ENCODE peak calls at places on chromosome 9, in eight cellular contexts. V is ELR; G is T-helper 22 cell; Q is vagina; L is SK-N-SH; P is activated CD4-positive, CD25-positive, alpha-beta regulatory T cell; O is hypothalamus; Y is type B pancreatic cell. R is an unnamed sample.

GRCh38 chr9:112925058-112925641 is 34.5 kb upstream of the SLC46A2 start:
- DNase-seq in Q (no peak), O (no peak), P (no peak), L (peak), V (peak), G (no peak), Y (no peak), R (no peak)

GRCh38 chr9:114655689-114656088 is 1.9 kb downstream of the TEX53 start:
- DNase-seq in Y (peak), V (peak), Q (peak), P (no peak), G (no peak), O (no peak), L (no peak), R (no peak)

GRCh38 chr9:123954518-123954917 is 24.6 kb upstream of the DENND1A start:
- DNase-seq in V (no peak), L (no peak), Y (no peak), G (no peak), Q (no peak), P (no peak), O (no peak), R (no peak)

GRCh38 chr9:107942870-107943269 is 453.3 kb upstream of the KLF4 start:
- DNase-seq in L (no peak), Q (no peak), P (no peak), Y (no peak), O (no peak), G (no peak), V (peak), R (no peak)

GRCh38 chr9:112548836-112549235 is 62.2 kb downstream of the KIAA1958 start:
- DNase-seq in P (no peak), Q (no peak), L (no peak), O (no peak), Y (no peak), V (peak), G (no peak), R (no peak)

GRCh38 chr9:77956555-77956954 is 75.1 kb downstream of the GNAQ start:
- DNase-seq in G (no peak), Q (no peak), O (no peak), V (no peak), P (no peak), L (no peak), Y (no peak), R (no peak)

GRCh38 chr9:81490605-81491331 is 198.6 kb downstream of the TLE1 start:
- DNase-seq in V (peak), O (no peak), G (no peak), Q (no peak), Y (no peak), L (no peak), P (no peak), R (no peak)

GRCh38 chr9:76912631-76913275 is 6.8 kb upstream of the PRUNE2 start:
- DNase-seq in P (no peak), Q (peak), V (peak), L (no peak), Y (no peak), G (no peak), O (no peak), R (no peak)

GRCh38 chr9:575139-575538 is 266.4 kb upstream of the DMRT1 start:
- DNase-seq in O (no peak), L (no peak), G (no peak), P (no peak), V (no peak), Q (no peak), Y (no peak), R (no peak)

GRCh38 chr9:129362287-129363098 is 184.4 kb upstream of the IER5L start:
- DNase-seq in Y (no peak), P (no peak), L (peak), O (no peak), Q (no peak), G (no peak), V (no peak), R (no peak)

GRCh38 chr9:107948086-107948485 is 458.5 kb upstream of the KLF4 start:
- DNase-seq in P (no peak), Q (no peak), L (no peak), G (no peak), O (no peak), Y (no peak), V (peak), R (no peak)

GRCh38 chr9:70994582-70994981 is 126.8 kb downstream of the TRPM3 start:
- DNase-seq in O (no peak), Y (no peak), L (no peak), P (no peak), V (no peak), Q (no peak), G (no peak), R (no peak)

GRCh38 chr9:130444565-130445221 is at the start of gene ASS1:
- DNase-seq in G (peak), P (no peak), Q (no peak), O (no peak), V (peak), Y (no peak), L (no peak), R (peak)

GRCh38 chr9:14891332-14891731 is 18.9 kb downstream of the FREM1 start:
- DNase-seq in G (no peak), L (no peak), Q (no peak), O (no peak), Y (no peak), V (no peak), P (no peak), R (no peak)

GRCh38 chr9:89274838-89275237 is 36.2 kb upstream of the CKS2 start:
- DNase-seq in L (no peak), G (no peak), Y (no peak), O (no peak), Q (no peak), P (no peak), V (peak), R (no peak)

R was measured in neuronal stem cell.